ENCODE peak calls at places on chromosomes 1 and 21, in five cellular contexts. F, E, M, K and Y are unnamed samples.

GRCh38 chr21:43808832-43809251 is 19.5 kb downstream of the RRP1 start:
- DNase-seq in F (no peak), E (no peak), M (no peak), K (no peak), Y (no peak)

GRCh38 chr1:29240986-29241385 is 4.7 kb downstream of the PTPRU start:
- DNase-seq in F (no peak), E (no peak), M (no peak), K (no peak), Y (no peak)

GRCh38 chr1:214660900-214661299 is 57.9 kb downstream of the CENPF start:
- DNase-seq in F (no peak), E (no peak), M (no peak), K (no peak), Y (no peak)

GRCh38 chr1:51574796-51575195 is 42.1 kb upstream of the OSBPL9 start:
- DNase-seq in F (no peak), E (no peak), M (no peak), K (no peak), Y (no peak)

GRCh38 chr1:53543130-53543770 is 84.1 kb downstream of the DMRTB1 start:
- DNase-seq in F (no peak), E (no peak), M (no peak), K (no peak), Y (no peak)

GRCh38 chr1:43052322-43052721 is 93.7 kb upstream of the SLC2A1 start:
- DNase-seq in F (no peak), E (no peak), M (no peak), K (no peak), Y (no peak)

GRCh38 chr1:54518489-54518888 is 29.5 kb upstream of the ACOT11 start:
- DNase-seq in F (no peak), E (no peak), M (no peak), K (no peak), Y (no peak)

GRCh38 chr1:33360367-33360766 is 39.5 kb upstream of the A3GALT2 start:
- DNase-seq in F (no peak), E (no peak), M (no peak), K (no peak), Y (no peak)

GRCh38 chr1:209387271-209387968 is 196.1 kb upstream of the CAMK1G start:
- DNase-seq in F (no peak), E (no peak), M (no peak), K (no peak), Y (no peak)

GRCh38 chr21:32597205-32597604 is 11.9 kb upstream of the TCP10L start:
- DNase-seq in F (no peak), E (no peak), M (no peak), K (no peak), Y (no peak)

GRCh38 chr1:17935230-17935629 is 172.4 kb upstream of the IGSF21 start:
- DNase-seq in F (no peak), E (no peak), M (no peak), K (no peak), Y (no peak)

GRCh38 chr1:212667223-212668139 is 32.2 kb downstream of the BATF3 start:
- DNase-seq in F (no peak), E (no peak), M (no peak), K (peak; percentile 42), Y (no peak)

GRCh38 chr21:35408401-35408800 is 359.3 kb upstream of the RUNX1 start:
- DNase-seq in F (no peak), E (no peak), M (no peak), K (no peak), Y (no peak)

GRCh38 chr1:26028490-26028980 is 7.0 kb downstream of the EXTL1 start:
- DNase-seq in F (no peak), E (no peak), M (no peak), K (no peak), Y (peak; percentile 17)

GRCh38 chr1:215793210-215793609 is 226.1 kb downstream of the KCTD3 start:
- DNase-seq in F (no peak), E (no peak), M (no peak), K (no peak), Y (no peak)

GRCh38 chr1:59278780-59279354 is 18.0 kb upstream of the FGGY start:
- DNase-seq in F (no peak), E (no peak), M (no peak), K (no peak), Y (no peak)

GRCh38 chr21:19256934-19257660 is 853.5 kb upstream of the TMPRSS15 start:
- DNase-seq in F (no peak), E (no peak), M (no peak), K (no peak), Y (no peak)

GRCh38 chr1:38094711-38095336 is 48.2 kb upstream of the POU3F1 start:
- DNase-seq in F (no peak), E (no peak), M (no peak), K (no peak), Y (no peak)

GRCh38 chr1:234609528-234610042 is 393 bp downstream of the IRF2BP2 start:
- DNase-seq in F (no peak), E (no peak), M (no peak), K (peak; percentile 56), Y (no peak)

GRCh38 chr1:232486006-232486405 is 143.9 kb downstream of the SIPA1L2 start:
- DNase-seq in F (no peak), E (no peak), M (no peak), K (no peak), Y (no peak)

GRCh38 chr1:183568176-183569041 is 21.9 kb downstream of the NCF2 start:
- DNase-seq in F (no peak), E (no peak), M (no peak), K (no peak), Y (no peak)

GRCh38 chr1:206682111-206682510 is 2.6 kb upstream of the MAPKAPK2 start:
- DNase-seq in F (no peak), E (no peak), M (no peak), K (no peak), Y (no peak)

GRCh38 chr1:192513697-192514096 is 61.9 kb upstream of the RGS1 start:
- DNase-seq in F (no peak), E (no peak), M (no peak), K (no peak), Y (no peak)

GRCh38 chr1:19476440-19477190 is 8.7 kb downstream of the CAPZB start:
- DNase-seq in F (no peak), E (peak; percentile 41), M (peak; percentile 47), K (peak; percentile 60), Y (no peak)

GRCh38 chr1:181149326-181150000 is 61.0 kb downstream of the IER5 start:
- DNase-seq in F (peak; percentile 54), E (peak; percentile 71), M (peak; percentile 90), K (peak; percentile 82), Y (no peak)

GRCh38 chr1:84603941-84604830 is 29.9 kb upstream of the CTBS start:
- DNase-seq in F (no peak), E (no peak), M (no peak), K (no peak), Y (peak; percentile 13)

GRCh38 chr1:203151362-203152157 is 24.0 kb downstream of the ADORA1 start:
- DNase-seq in F (no peak), E (no peak), M (no peak), K (no peak), Y (no peak)

GRCh38 chr1:156914440-156914856 is 6.0 kb upstream of the LRRC71 start:
- DNase-seq in F (no peak), E (no peak), M (no peak), K (no peak), Y (no peak)

GRCh38 chr1:107647012-107647411 is 318.0 kb downstream of the VAV3 start:
- DNase-seq in F (no peak), E (no peak), M (no peak), K (no peak), Y (no peak)

GRCh38 chr1:8955367-8955766 is 9.7 kb downstream of the CA6 start:
- DNase-seq in F (no peak), E (no peak), M (no peak), K (no peak), Y (no peak)
- H3K27ac ChIP-seq in F (no peak overlapping the region), E (no peak overlapping the region), M (no peak overlapping the region), K (no peak overlapping the region), Y (no peak overlapping the region)

GRCh38 chr1:40763742-40764532 is 19.6 kb upstream of the KCNQ4 start:
- DNase-seq in F (no peak), E (no peak), M (no peak), K (no peak), Y (no peak)

GRCh38 chr1:40766017-40766416 is 17.6 kb upstream of the KCNQ4 start:
- DNase-seq in F (no peak), E (no peak), M (no peak), K (no peak), Y (no peak)

GRCh38 chr1:40769815-40770214 is 13.8 kb upstream of the KCNQ4 start:
- DNase-seq in F (no peak), E (no peak), M (no peak), K (no peak), Y (no peak)

GRCh38 chr1:40768146-40768990 is 15.2 kb upstream of the KCNQ4 start:
- DNase-seq in F (no peak), E (no peak), M (no peak), K (no peak), Y (no peak)

DNA sequence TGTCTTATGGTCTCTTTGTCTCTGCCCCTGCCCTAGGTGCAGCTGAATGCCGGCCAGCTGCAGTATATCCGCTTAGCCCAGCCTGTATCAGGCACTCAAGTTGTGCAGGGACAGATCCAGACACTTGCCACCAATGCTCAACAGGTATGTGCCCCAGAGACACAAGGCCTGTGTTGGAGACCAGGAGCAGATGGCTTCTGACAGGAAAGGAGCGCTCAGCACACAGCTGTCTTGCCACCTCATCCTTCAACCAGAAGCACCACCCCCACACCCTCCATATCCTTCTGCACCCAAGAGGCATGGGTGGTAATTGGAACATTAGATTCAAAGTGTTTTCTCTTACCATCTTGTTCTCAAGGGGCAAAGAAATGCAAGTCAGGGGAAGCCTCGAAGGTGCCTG is 17.0 kb upstream of the KCNQ4 start:
- DNase-seq in F (no peak), E (no peak), M (no peak), K (no peak), Y (no peak)
- H3K27ac ChIP-seq in F (no peak overlapping the region), E (no peak overlapping the region), M (no peak overlapping the region), K (no peak overlapping the region), Y (no peak overlapping the region)

GRCh38 chr21:41775152-41775472 is 8.3 kb upstream of the RIPK4 start:
- DNase-seq in F (no peak), E (no peak), M (no peak), K (no peak), Y (no peak)

GRCh38 chr21:41771625-41771945 is 4.7 kb upstream of the RIPK4 start:
- DNase-seq in F (no peak), E (no peak), M (no peak), K (no peak), Y (no peak)

GRCh38 chr21:41776778-41777177 is 9.9 kb upstream of the RIPK4 start:
- DNase-seq in F (no peak), E (no peak), M (no peak), K (no peak), Y (no peak)

GRCh38 chr21:41772351-41773080 is 5.7 kb upstream of the RIPK4 start:
- DNase-seq in F (no peak), E (no peak), M (no peak), K (no peak), Y (no peak)

GRCh38 chr21:41774467-41775151 is 7.8 kb upstream of the RIPK4 start:
- DNase-seq in F (no peak), E (no peak), M (no peak), K (no peak), Y (no peak)
- H3K27ac ChIP-seq in F (no peak overlapping the region), E (no peak overlapping the region), M (no peak overlapping the region), K (no peak overlapping the region), Y (no peak overlapping the region)

GRCh38 chr1:65471901-65472332 is 51.4 kb downstream of the LEPR start:
- DNase-seq in F (no peak), E (no peak), M (no peak), K (no peak), Y (no peak)
- H3K27ac ChIP-seq in F (no peak overlapping the region), E (no peak overlapping the region), M (no peak overlapping the region), K (no peak overlapping the region), Y (no peak overlapping the region)

GRCh38 chr1:63924600-63924999 is 150.8 kb downstream of the ROR1 start:
- DNase-seq in F (no peak), E (no peak), M (no peak), K (no peak), Y (no peak)
- H3K27ac ChIP-seq in F (no peak overlapping the region), E (no peak overlapping the region), M (no peak overlapping the region), K (no peak overlapping the region), Y (no peak overlapping the region)